ENCODE peak calls at places on chromosomes 16 and 17, in seven cellular contexts. Z is hepatocyte; P is glutamatergic neuron; X is NCI-H2081 treated with DMSO at 0.1 percent for 48 hours; U is thoracic aorta; Y is activated T-cell treated with anti-CD3 and anti-CD28 coated beads for 1 hour; G is activated T-helper 1 cell treated with anti-CD3 and anti-CD28 coated beads, Interleukin-2, amount 50 U/mL, for 16 hours. I is an unnamed sample.

GRCh38 chr16:84156342-84156784 is 11.3 kb downstream of the DNAAF1 start:
- DNase-seq in X (no peak), G (no peak), Y (no peak), P (no peak), U (no peak), Z (no peak), I (no peak)

GRCh38 chr17:12667299-12667958 is 1.7 kb downstream of the MYOCD start:
- DNase-seq in Z (peak), G (no peak), U (no peak), P (no peak), X (no peak), Y (no peak), I (no peak)

GRCh38 chr16:70709961-70710360 is 24.1 kb upstream of the MTSS2 start:
- DNase-seq in Z (no peak), G (no peak), X (no peak), U (no peak), Y (no peak), P (no peak), I (no peak)

GRCh38 chr16:19410435-19411153 is 7.1 kb upstream of the TMC5 start:
- DNase-seq in Y (no peak), G (no peak), U (no peak), P (peak), Z (peak), X (no peak), I (no peak)

GRCh38 chr16:69329369-69330285 is 761 bp downstream of the PDF start:
- DNase-seq in Z (peak), Y (peak), U (no peak), G (peak), P (peak), X (no peak), I (no peak)

GRCh38 chr17:82218349-82219075 is 5.9 kb upstream of the CCDC57 start:
- DNase-seq in Y (no peak), P (no peak), Z (no peak), U (no peak), G (no peak), X (no peak), I (no peak)

GRCh38 chr16:1543085-1543896 is 9.8 kb downstream of the TMEM204 start:
- DNase-seq in G (peak), U (peak), Y (no peak), P (no peak), Z (no peak), X (no peak), I (no peak)

GRCh38 chr17:57671546-57672204 is 73.4 kb downstream of the CCDC182 start:
- DNase-seq in Z (peak), P (peak), U (peak), Y (peak), G (peak), X (no peak), I (no peak)

GRCh38 chr17:74807925-74808324 is 31.8 kb upstream of the NAT9 start:
- DNase-seq in Y (no peak), U (no peak), G (no peak), Z (no peak), P (no peak), X (peak), I (no peak)

GRCh38 chr17:2905269-2905668 is 109.0 kb downstream of the RAP1GAP2 start:
- DNase-seq in G (no peak), U (no peak), Y (no peak), P (no peak), X (no peak), Z (no peak), I (no peak)

GRCh38 chr16:4052801-4053662 is 63.2 kb downstream of the ADCY9 start:
- DNase-seq in P (peak), U (no peak), Y (no peak), Z (no peak), G (no peak), X (peak), I (no peak)

GRCh38 chr17:50659220-50659619 is 24.5 kb downstream of the ABCC3 start:
- DNase-seq in U (no peak), Z (no peak), Y (no peak), P (no peak), X (no peak), G (no peak), I (no peak)

GRCh38 chr17:39462644-39463375 is 1.5 kb downstream of the CDK12 start:
- DNase-seq in G (no peak), Y (no peak), X (no peak), U (no peak), Z (peak), P (peak), I (no peak)

GRCh38 chr16:55372792-55373488 is 48.9 kb downstream of the IRX6 start:
- DNase-seq in P (no peak), Y (no peak), X (no peak), Z (no peak), U (no peak), G (no peak), I (no peak)

GRCh38 chr17:59725691-59726090 is 18.2 kb downstream of the VMP1 start:
- DNase-seq in Y (no peak), G (no peak), U (no peak), P (no peak), Z (no peak), X (no peak), I (no peak)

GRCh38 chr17:16013943-16014407 is 14.4 kb downstream of the TTC19 start:
- DNase-seq in Z (peak), G (no peak), Y (no peak), P (no peak), U (no peak), X (no peak), I (peak)

GRCh38 chr16:49652441-49653175 is 203.3 kb downstream of the ZNF423 start:
- DNase-seq in P (no peak), X (no peak), G (no peak), Z (peak), Y (no peak), U (no peak), I (peak)

GRCh38 chr16:47461598-47462266 is 601 bp downstream of the PHKB start:
- DNase-seq in P (no peak), G (no peak), Y (no peak), Z (peak), X (no peak), U (no peak), I (peak)

GRCh38 chr16:31487720-31488629 is 5.1 kb downstream of the SLC5A2 start:
- DNase-seq in Y (peak), G (peak), Z (peak), X (no peak), P (peak), U (no peak), I (no peak)

GRCh38 chr16:28187595-28188004 is 24.2 kb downstream of the XPO6 start:
- DNase-seq in Z (no peak), X (no peak), Y (no peak), P (no peak), G (no peak), U (no peak), I (no peak)